ENCODE peak calls at places on chromosomes 13 and 19, in ten cellular contexts. One of them, this sample, is unnamed.

GRCh38 chr19:3113100-3114017 is 19.2 kb downstream of the GNA11 start:
- DNase-seq in kidney: peak
- DNase-seq in AG04449: no peak
- DNase-seq in A549: no peak
- DNase-seq in endodermal cell: no peak
- DNase-seq in fibroblast of the aortic adventitia: no peak
- DNase-seq in WTC11: no peak
- DNase-seq in transverse colon: no peak
- DNase-seq in AG04450: no peak
- DNase-seq in fibroblast of lung: no peak
- DNase-seq in this sample: no peak

GRCh38 chr13:74246398-74246975 is 112.3 kb upstream of the KLF12 start:
- DNase-seq in A549: no peak
- DNase-seq in endodermal cell: no peak
- DNase-seq in fibroblast of the aortic adventitia: peak
- DNase-seq in AG04449: no peak
- DNase-seq in WTC11: no peak
- DNase-seq in transverse colon: no peak
- DNase-seq in AG04450: no peak
- DNase-seq in fibroblast of lung: peak
- DNase-seq in kidney: no peak
- DNase-seq in this sample: no peak

GRCh38 chr13:27599845-27600553 is 20.3 kb downstream of the LNX2 start:
- DNase-seq in AG04449: peak
- DNase-seq in A549: peak
- DNase-seq in fibroblast of the aortic adventitia: peak
- DNase-seq in AG04450: no peak
- DNase-seq in WTC11: no peak
- DNase-seq in endodermal cell: no peak
- DNase-seq in fibroblast of lung: peak
- DNase-seq in transverse colon: no peak
- DNase-seq in kidney: no peak
- DNase-seq in this sample: peak

GRCh38 chr19:1132625-1133383 is 29.0 kb downstream of the GPX4 start:
- DNase-seq in endodermal cell: no peak
- DNase-seq in A549: no peak
- DNase-seq in transverse colon: peak
- DNase-seq in kidney: no peak
- DNase-seq in AG04450: no peak
- DNase-seq in AG04449: no peak
- DNase-seq in fibroblast of the aortic adventitia: no peak
- DNase-seq in fibroblast of lung: no peak
- DNase-seq in WTC11: no peak
- DNase-seq in this sample: no peak

GRCh38 chr19:29404951-29405727 is 120.7 kb upstream of the VSTM2B start:
- DNase-seq in endodermal cell: peak
- DNase-seq in AG04449: no peak
- DNase-seq in fibroblast of the aortic adventitia: no peak
- DNase-seq in AG04450: no peak
- DNase-seq in transverse colon: peak
- DNase-seq in fibroblast of lung: no peak
- DNase-seq in WTC11: peak
- DNase-seq in A549: no peak
- DNase-seq in kidney: peak
- DNase-seq in this sample: no peak

GRCh38 chr13:30108913-30109237 is 198.5 kb downstream of the KATNAL1 start:
- DNase-seq in fibroblast of the aortic adventitia: no peak
- DNase-seq in AG04450: no peak
- DNase-seq in A549: no peak
- DNase-seq in AG04449: no peak
- DNase-seq in transverse colon: peak
- DNase-seq in kidney: peak
- DNase-seq in WTC11: no peak
- DNase-seq in endodermal cell: no peak
- DNase-seq in fibroblast of lung: no peak
- DNase-seq in this sample: no peak

GRCh38 chr13:43136940-43137574 is 113.7 kb downstream of the DNAJC15 start:
- DNase-seq in AG04449: no peak
- DNase-seq in AG04450: no peak
- DNase-seq in fibroblast of lung: no peak
- DNase-seq in endodermal cell: no peak
- DNase-seq in fibroblast of the aortic adventitia: no peak
- DNase-seq in transverse colon: no peak
- DNase-seq in WTC11: no peak
- DNase-seq in A549: no peak
- DNase-seq in kidney: no peak
- DNase-seq in this sample: no peak

GRCh38 chr19:50580970-50581636 is 12.9 kb upstream of the LRRC4B start:
- DNase-seq in WTC11: no peak
- DNase-seq in fibroblast of lung: no peak
- DNase-seq in fibroblast of the aortic adventitia: no peak
- DNase-seq in A549: no peak
- DNase-seq in transverse colon: no peak
- DNase-seq in kidney: peak
- DNase-seq in endodermal cell: no peak
- DNase-seq in AG04450: no peak
- DNase-seq in AG04449: no peak
- DNase-seq in this sample: no peak

GRCh38 chr19:15419413-15420025 is 731 bp upstream of the AKAP8L start:
- DNase-seq in AG04449: no peak
- DNase-seq in A549: no peak
- DNase-seq in fibroblast of lung: no peak
- DNase-seq in fibroblast of the aortic adventitia: no peak
- DNase-seq in kidney: no peak
- DNase-seq in WTC11: no peak
- DNase-seq in transverse colon: no peak
- DNase-seq in endodermal cell: no peak
- DNase-seq in AG04450: no peak
- DNase-seq in this sample: no peak

GRCh38 chr13:50588736-50589135 is 254.8 kb downstream of the DLEU7 start:
- DNase-seq in transverse colon: no peak
- DNase-seq in A549: no peak
- DNase-seq in AG04449: no peak
- DNase-seq in fibroblast of lung: peak
- DNase-seq in AG04450: no peak
- DNase-seq in WTC11: no peak
- DNase-seq in endodermal cell: no peak
- DNase-seq in fibroblast of the aortic adventitia: peak
- DNase-seq in kidney: no peak
- DNase-seq in this sample: no peak

GRCh38 chr19:18160792-18161690 is 8.1 kb downstream of the PIK3R2 start:
- DNase-seq in fibroblast of lung: peak
- DNase-seq in AG04449: no peak
- DNase-seq in A549: peak
- DNase-seq in kidney: peak
- DNase-seq in endodermal cell: peak
- DNase-seq in WTC11: peak
- DNase-seq in transverse colon: peak
- DNase-seq in AG04450: no peak
- DNase-seq in fibroblast of the aortic adventitia: peak
- DNase-seq in this sample: peak

GRCh38 chr19:44512326-44513298 is 12.3 kb upstream of the ZNF180 start:
- DNase-seq in transverse colon: peak
- DNase-seq in fibroblast of the aortic adventitia: peak
- DNase-seq in AG04450: peak
- DNase-seq in kidney: no peak
- DNase-seq in AG04449: no peak
- DNase-seq in fibroblast of lung: peak
- DNase-seq in endodermal cell: peak
- DNase-seq in A549: peak
- DNase-seq in WTC11: peak
- DNase-seq in this sample: peak
- TF ChIP-seq CTCF in transverse colon: peak
- TF ChIP-seq CTCF in fibroblast of the aortic adventitia: peak
- TF ChIP-seq CTCF in AG04450: peak
- TF ChIP-seq CTCF in kidney: no peak
- TF ChIP-seq CTCF in AG04449: peak
- TF ChIP-seq CTCF in fibroblast of lung: peak
- TF ChIP-seq CTCF in endodermal cell: peak
- TF ChIP-seq CTCF in A549: peak
- TF ChIP-seq CTCF in WTC11: peak
- TF ChIP-seq CTCF in this sample: peak

GRCh38 chr13:99363949-99364348 is 56.8 kb upstream of the GPR183 start:
- DNase-seq in endodermal cell: no peak
- DNase-seq in WTC11: no peak
- DNase-seq in fibroblast of the aortic adventitia: no peak
- DNase-seq in AG04449: no peak
- DNase-seq in transverse colon: no peak
- DNase-seq in A549: no peak
- DNase-seq in fibroblast of lung: no peak
- DNase-seq in AG04450: no peak
- DNase-seq in kidney: no peak
- DNase-seq in this sample: no peak

GRCh38 chr13:99370476-99371272 is 63.5 kb upstream of the GPR183 start:
- DNase-seq in fibroblast of the aortic adventitia: no peak
- DNase-seq in transverse colon: no peak
- DNase-seq in kidney: peak
- DNase-seq in WTC11: no peak
- DNase-seq in endodermal cell: peak
- DNase-seq in A549: no peak
- DNase-seq in AG04449: no peak
- DNase-seq in fibroblast of lung: no peak
- DNase-seq in AG04450: no peak
- DNase-seq in this sample: no peak

GRCh38 chr13:99367106-99367616 is 60.0 kb upstream of the GPR183 start:
- DNase-seq in A549: no peak
- DNase-seq in endodermal cell: peak
- DNase-seq in AG04450: no peak
- DNase-seq in fibroblast of the aortic adventitia: no peak
- DNase-seq in transverse colon: no peak
- DNase-seq in WTC11: no peak
- DNase-seq in AG04449: no peak
- DNase-seq in kidney: peak
- DNase-seq in fibroblast of lung: no peak
- DNase-seq in this sample: no peak

GRCh38 chr13:99366075-99366987 is 59.1 kb upstream of the GPR183 start:
- DNase-seq in kidney: peak
- DNase-seq in A549: no peak
- DNase-seq in endodermal cell: peak
- DNase-seq in fibroblast of lung: no peak
- DNase-seq in transverse colon: no peak
- DNase-seq in AG04449: no peak
- DNase-seq in WTC11: no peak
- DNase-seq in AG04450: no peak
- DNase-seq in fibroblast of the aortic adventitia: no peak
- DNase-seq in this sample: no peak

GRCh38 chr13:99367663-99368448 is 60.7 kb upstream of the GPR183 start:
- DNase-seq in WTC11: no peak
- DNase-seq in AG04449: no peak
- DNase-seq in kidney: peak
- DNase-seq in fibroblast of lung: no peak
- DNase-seq in transverse colon: no peak
- DNase-seq in A549: no peak
- DNase-seq in endodermal cell: peak
- DNase-seq in fibroblast of the aortic adventitia: no peak
- DNase-seq in AG04450: no peak
- DNase-seq in this sample: no peak
- TF ChIP-seq CTCF in WTC11: no peak
- TF ChIP-seq CTCF in AG04449: no peak
- TF ChIP-seq CTCF in kidney: no peak
- TF ChIP-seq CTCF in fibroblast of lung: no peak
- TF ChIP-seq CTCF in transverse colon: no peak
- TF ChIP-seq CTCF in A549: no peak
- TF ChIP-seq CTCF in endodermal cell: peak
- TF ChIP-seq CTCF in fibroblast of the aortic adventitia: no peak
- TF ChIP-seq CTCF in AG04450: no peak
- TF ChIP-seq CTCF in this sample: peak

GRCh38 chr13:40026174-40026585 is 370.7 kb downstream of the COG6 start:
- DNase-seq in transverse colon: no peak
- DNase-seq in AG04450: no peak
- DNase-seq in WTC11: no peak
- DNase-seq in endodermal cell: no peak
- DNase-seq in AG04449: no peak
- DNase-seq in kidney: no peak
- DNase-seq in fibroblast of lung: peak
- DNase-seq in A549: no peak
- DNase-seq in fibroblast of the aortic adventitia: peak
- DNase-seq in this sample: no peak

GRCh38 chr13:40031031-40031430 is 375.6 kb downstream of the COG6 start:
- DNase-seq in transverse colon: no peak
- DNase-seq in A549: no peak
- DNase-seq in AG04450: peak
- DNase-seq in endodermal cell: no peak
- DNase-seq in WTC11: no peak
- DNase-seq in AG04449: no peak
- DNase-seq in fibroblast of the aortic adventitia: peak
- DNase-seq in kidney: no peak
- DNase-seq in fibroblast of lung: peak
- DNase-seq in this sample: peak

GRCh38 chr13:40026741-40027140 is 371.3 kb downstream of the COG6 start:
- DNase-seq in AG04449: no peak
- DNase-seq in endodermal cell: no peak
- DNase-seq in fibroblast of the aortic adventitia: no peak
- DNase-seq in AG04450: no peak
- DNase-seq in transverse colon: no peak
- DNase-seq in fibroblast of lung: no peak
- DNase-seq in kidney: no peak
- DNase-seq in A549: no peak
- DNase-seq in WTC11: no peak
- DNase-seq in this sample: no peak

GRCh38 chr13:40024962-40025714 is 369.7 kb downstream of the COG6 start:
- DNase-seq in A549: no peak
- DNase-seq in fibroblast of the aortic adventitia: peak
- DNase-seq in fibroblast of lung: no peak
- DNase-seq in AG04449: no peak
- DNase-seq in AG04450: no peak
- DNase-seq in kidney: no peak
- DNase-seq in WTC11: no peak
- DNase-seq in transverse colon: no peak
- DNase-seq in endodermal cell: no peak
- DNase-seq in this sample: no peak

DNA sequence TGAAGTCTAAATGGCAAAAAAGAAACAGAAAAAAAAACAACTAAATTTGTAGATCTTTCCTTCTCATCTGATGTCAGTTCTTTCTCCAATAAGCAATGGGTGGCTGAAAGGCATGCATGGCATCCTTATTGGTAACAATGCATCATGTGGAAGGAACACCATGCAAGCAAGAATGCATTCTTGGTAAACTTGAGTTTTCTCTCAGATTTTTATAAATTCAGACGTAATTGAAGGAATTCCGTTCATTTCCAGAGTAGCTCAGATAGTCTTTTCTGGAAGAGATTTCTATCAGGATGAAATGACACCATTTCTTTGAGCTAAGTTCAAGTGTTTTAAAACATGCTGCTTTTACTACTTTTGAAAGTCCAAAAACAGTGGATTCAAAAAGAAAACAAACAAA is 373.0 kb downstream of the COG6 start:
- DNase-seq in A549: no peak
- DNase-seq in fibroblast of lung: no peak
- DNase-seq in kidney: no peak
- DNase-seq in endodermal cell: no peak
- DNase-seq in AG04449: no peak
- DNase-seq in fibroblast of the aortic adventitia: no peak
- DNase-seq in AG04450: no peak
- DNase-seq in transverse colon: no peak
- DNase-seq in WTC11: no peak
- DNase-seq in this sample: no peak
- TF ChIP-seq CTCF in A549: no peak
- TF ChIP-seq CTCF in fibroblast of lung: no peak
- TF ChIP-seq CTCF in kidney: no peak
- TF ChIP-seq CTCF in endodermal cell: no peak
- TF ChIP-seq CTCF in AG04449: no peak
- TF ChIP-seq CTCF in fibroblast of the aortic adventitia: no peak
- TF ChIP-seq CTCF in AG04450: no peak
- TF ChIP-seq CTCF in transverse colon: no peak
- TF ChIP-seq CTCF in WTC11: no peak
- TF ChIP-seq CTCF in this sample: no peak

GRCh38 chr13:103299079-103299478 is 232.9 kb upstream of the SLC10A2 start:
- DNase-seq in WTC11: peak
- DNase-seq in AG04449: no peak
- DNase-seq in fibroblast of the aortic adventitia: no peak
- DNase-seq in kidney: no peak
- DNase-seq in fibroblast of lung: no peak
- DNase-seq in endodermal cell: peak
- DNase-seq in AG04450: no peak
- DNase-seq in A549: no peak
- DNase-seq in transverse colon: peak
- DNase-seq in this sample: no peak
- TF ChIP-seq CTCF in WTC11: peak
- TF ChIP-seq CTCF in AG04449: no peak
- TF ChIP-seq CTCF in fibroblast of the aortic adventitia: no peak
- TF ChIP-seq CTCF in kidney: no peak
- TF ChIP-seq CTCF in fibroblast of lung: no peak
- TF ChIP-seq CTCF in endodermal cell: peak
- TF ChIP-seq CTCF in AG04450: no peak
- TF ChIP-seq CTCF in A549: no peak
- TF ChIP-seq CTCF in transverse colon: no peak
- TF ChIP-seq CTCF in this sample: no peak

This sample was measured in HFFc6.